ENCODE peak calls at places on chromosomes 11 and 22, in seven cellular contexts. H, G, V, E, Z, J and W are unnamed samples.

GRCh38 chr11:70079691-70080090 is 1.6 kb downstream of the ANO1 start:
- DNase-seq in J (no peak), E (no peak), H (no peak), G (no peak), V (no peak), Z (no peak), W (no peak)

GRCh38 chr22:21948824-21949568 is 3.7 kb downstream of the PPM1F start:
- DNase-seq in V (no peak), H (no peak), Z (no peak), E (no peak), G (no peak), J (peak), W (no peak)

GRCh38 chr11:117072517-117073218 is 25.6 kb downstream of the SIK3 start:
- DNase-seq in Z (no peak), V (no peak), E (no peak), J (peak), H (no peak), G (no peak), W (no peak)

GRCh38 chr11:117588166-117588810 is 208.7 kb downstream of the DSCAML1 start:
- DNase-seq in V (no peak), Z (no peak), J (no peak), H (no peak), G (no peak), E (peak), W (no peak)

GRCh38 chr22:24503137-24503850 is 8.2 kb downstream of the UPB1 start:
- DNase-seq in G (peak), H (peak), E (peak), Z (peak), V (peak), J (peak), W (peak)

GRCh38 chr11:80146231-80146630 is 705.4 kb upstream of the TENM4 start:
- DNase-seq in H (no peak), Z (no peak), G (no peak), J (no peak), E (no peak), V (no peak), W (no peak)

GRCh38 chr22:47696776-47697175 is 934.3 kb downstream of the TBC1D22A start:
- DNase-seq in E (no peak), J (no peak), V (peak), G (no peak), H (no peak), Z (no peak), W (no peak)

GRCh38 chr11:100830978-100831732 is 144.1 kb downstream of the ARHGAP42 start:
- DNase-seq in Z (no peak), J (peak), E (no peak), V (no peak), G (peak), H (no peak), W (no peak)

GRCh38 chr11:123588117-123588815 is 66.2 kb downstream of the SCN3B start:
- DNase-seq in E (no peak), J (no peak), G (no peak), V (no peak), H (peak), Z (peak), W (no peak)

GRCh38 chr11:48029686-48030279 is 49.4 kb downstream of the PTPRJ start:
- DNase-seq in J (peak), H (no peak), V (no peak), G (no peak), E (no peak), Z (no peak), W (no peak)

GRCh38 chr22:36377022-36377631 is 10.6 kb downstream of the MYH9 start:
- DNase-seq in H (no peak), G (no peak), E (no peak), V (no peak), J (no peak), Z (no peak), W (no peak)

GRCh38 chr11:116930177-116930576 is 92.8 kb upstream of the APOA1 start:
- DNase-seq in G (peak), E (no peak), V (no peak), J (peak), Z (no peak), H (peak), W (no peak)

GRCh38 chr11:9716275-9717039 is 52.6 kb downstream of the SWAP70 start:
- DNase-seq in H (no peak), G (no peak), V (no peak), E (no peak), Z (no peak), J (peak), W (peak)

GRCh38 chr11:65293909-65294381 is 20.7 kb upstream of the CDC42EP2 start:
- DNase-seq in Z (no peak), V (no peak), J (no peak), G (no peak), E (no peak), H (peak), W (no peak)

GRCh38 chr22:44363214-44363979 is 50.6 kb upstream of the SHISAL1 start:
- DNase-seq in Z (peak), E (peak), H (peak), G (no peak), V (no peak), J (peak), W (no peak)
- TF ChIP-seq POLR2AphosphoS5 in Z (peak), E (no peak), H (peak), G (no peak), V (no peak), J (no peak), W (no peak)

DNA sequence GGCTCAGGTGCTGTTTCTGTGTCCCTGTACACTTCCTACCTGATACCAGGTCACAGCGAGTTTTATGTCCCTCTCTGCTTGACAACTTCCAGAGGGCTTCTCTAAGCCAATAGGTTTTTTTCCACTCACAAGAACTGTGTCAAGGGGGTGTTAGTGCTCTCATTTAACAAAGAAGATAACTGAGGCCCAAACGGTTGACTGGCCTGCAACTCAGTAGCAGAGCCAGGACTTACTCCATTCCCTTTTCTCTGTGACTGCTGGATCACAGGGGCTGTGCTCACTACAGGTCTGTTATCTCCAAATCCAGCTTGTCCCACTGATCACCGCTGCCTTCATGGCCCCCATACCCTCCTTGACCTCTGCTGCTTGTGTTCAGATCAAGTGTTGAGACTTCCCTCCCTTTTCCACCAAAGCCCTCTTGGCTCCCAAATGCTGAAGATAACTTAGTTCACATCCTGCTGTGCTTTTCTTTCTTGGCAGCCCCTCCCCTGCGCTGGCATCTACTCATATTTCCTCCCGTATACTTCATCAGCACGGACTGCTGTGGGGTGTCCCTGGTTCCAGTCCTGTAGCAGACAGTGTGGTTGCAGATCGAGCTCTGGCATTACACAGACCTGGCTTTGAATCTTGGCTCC is 41.3 kb downstream of the POU2F3 start:
- DNase-seq in V (no peak), E (no peak), G (no peak), Z (no peak), H (no peak), J (no peak), W (no peak)
- TF ChIP-seq POLR2AphosphoS5 in V (no peak), E (no peak), G (no peak), Z (no peak), H (no peak), J (no peak), W (no peak)

DNA sequence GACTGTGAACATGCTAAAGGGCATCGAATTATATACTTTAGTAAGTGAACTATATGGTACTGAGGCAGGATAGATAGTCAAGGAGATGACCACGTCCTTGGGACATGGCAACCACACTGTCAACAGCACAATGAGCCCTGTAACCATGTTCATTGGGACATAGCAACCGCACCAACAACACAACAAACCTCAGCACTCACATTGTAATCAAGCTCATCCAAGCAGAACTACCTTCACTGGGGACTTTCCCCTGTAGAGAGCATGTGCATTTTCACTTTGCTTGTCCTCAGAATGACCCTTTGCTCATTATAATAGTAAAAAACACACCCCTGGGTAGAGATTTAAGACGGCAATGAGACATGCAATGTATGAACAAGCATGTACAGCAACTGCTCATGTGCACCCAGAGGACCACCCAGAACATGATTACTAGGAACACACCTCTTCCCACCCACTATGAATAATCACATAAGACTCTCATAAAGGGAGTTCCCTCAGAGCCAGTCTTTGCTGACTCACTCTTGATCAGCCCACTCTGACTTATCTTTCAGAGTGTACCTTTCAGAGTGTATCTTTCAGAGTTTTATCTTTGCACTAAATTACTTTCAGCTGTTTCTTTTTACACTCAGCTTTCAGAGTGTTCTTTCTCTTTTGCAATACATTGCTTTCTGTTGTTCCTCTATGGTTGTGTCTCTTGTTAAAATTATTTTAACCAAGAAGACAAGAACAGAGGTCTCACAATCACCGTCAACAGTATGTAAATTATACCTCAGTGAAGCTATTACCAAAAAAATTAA is 4.1 kb upstream of the PLAAT2 start:
- DNase-seq in G (peak), E (no peak), H (peak), V (no peak), J (peak), Z (no peak), W (no peak)
- TF ChIP-seq POLR2AphosphoS5 in G (no peak), E (no peak), H (no peak), V (no peak), J (no peak), Z (no peak), W (no peak)

DNA sequence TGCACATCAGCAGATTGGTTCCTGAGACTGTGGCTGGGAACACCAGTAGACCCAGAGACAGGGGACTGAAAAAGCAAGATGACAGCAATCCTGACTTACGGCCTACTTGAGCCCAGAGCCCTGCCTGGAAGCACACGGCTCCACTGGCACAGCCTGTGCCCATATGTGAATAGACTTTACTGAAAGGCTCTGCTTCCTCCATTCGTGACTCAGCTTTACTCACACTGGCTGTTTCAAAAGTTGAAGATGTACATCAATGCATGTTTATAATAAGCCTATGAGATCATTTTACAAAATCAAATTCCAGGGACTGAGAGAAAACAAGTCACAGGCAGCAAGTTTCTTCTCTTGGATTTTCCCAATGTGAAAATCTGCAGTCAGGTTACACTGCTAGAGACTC is 134.7 kb upstream of the TEAD1 start:
- DNase-seq in Z (no peak), E (no peak), G (no peak), H (no peak), V (no peak), J (peak), W (no peak)
- TF ChIP-seq POLR2AphosphoS5 in Z (no peak), E (no peak), G (no peak), H (no peak), V (no peak), J (peak), W (no peak)

DNA sequence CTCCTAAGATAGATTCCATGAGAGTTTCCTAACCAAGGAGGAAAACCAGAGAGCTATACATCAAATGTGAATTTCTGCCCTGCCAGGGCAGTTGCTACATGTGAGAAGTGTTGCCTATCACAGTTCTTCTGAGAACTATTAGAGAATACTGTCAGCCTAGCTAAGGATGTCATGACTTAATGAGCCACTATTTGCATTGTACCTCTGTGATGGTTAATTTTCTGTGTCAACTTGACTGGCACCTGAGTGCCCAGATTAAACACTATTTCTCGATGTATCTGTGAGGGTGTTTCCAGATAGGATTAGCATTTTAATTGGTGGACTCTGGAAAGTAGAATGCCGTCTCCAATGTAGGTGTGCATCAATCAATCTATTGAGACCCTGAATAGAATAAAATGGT is 1.7 kb upstream of the TCN1 start:
- DNase-seq in Z (no peak), H (no peak), E (no peak), V (no peak), G (no peak), J (no peak), W (no peak)
- TF ChIP-seq POLR2AphosphoS5 in Z (no peak), H (no peak), E (no peak), V (no peak), G (no peak), J (no peak), W (no peak)